ENCODE peak calls at places on chromosomes 13 and 19, in five cellular contexts. One of them, this sample, is unnamed.

GRCh38 chr13:94312511-94313191 is 166.8 kb downstream of the DCT start:
- DNase-seq in progenitor cell of endocrine pancreas: no peak
- DNase-seq in B cell: no peak
- DNase-seq in uterus: no peak
- DNase-seq in AG04450: no peak
- DNase-seq in this sample: no peak

GRCh38 chr19:17076539-17076919 is 952 bp downstream of the MYO9B start:
- DNase-seq in progenitor cell of endocrine pancreas: no peak
- DNase-seq in B cell: no peak
- DNase-seq in uterus: no peak
- DNase-seq in AG04450: no peak
- DNase-seq in this sample: no peak

GRCh38 chr13:45205124-45205523 is 4.3 kb upstream of the KCTD4 start:
- DNase-seq in progenitor cell of endocrine pancreas: no peak
- DNase-seq in B cell: no peak
- DNase-seq in uterus: no peak
- DNase-seq in AG04450: no peak
- DNase-seq in this sample: no peak

GRCh38 chr13:110307697-110308376 is 753 bp downstream of the COL4A2 start:
- DNase-seq in progenitor cell of endocrine pancreas: no peak
- DNase-seq in B cell: no peak
- DNase-seq in uterus: no peak
- DNase-seq in AG04450: no peak
- DNase-seq in this sample: no peak

GRCh38 chr19:13998426-13998825 is 7.7 kb downstream of the RFX1 start:
- DNase-seq in progenitor cell of endocrine pancreas: no peak
- DNase-seq in B cell: no peak
- DNase-seq in uterus: no peak
- DNase-seq in AG04450: no peak
- DNase-seq in this sample: no peak

GRCh38 chr13:51175639-51176038 is 46.6 kb upstream of the FAM124A start:
- DNase-seq in progenitor cell of endocrine pancreas: no peak
- DNase-seq in B cell: no peak
- DNase-seq in uterus: no peak
- DNase-seq in AG04450: no peak
- DNase-seq in this sample: no peak

GRCh38 chr19:48714759-48715261 is 4.7 kb downstream of the MAMSTR start:
- DNase-seq in progenitor cell of endocrine pancreas: no peak
- DNase-seq in B cell: no peak
- DNase-seq in uterus: no peak
- DNase-seq in AG04450: no peak
- DNase-seq in this sample: no peak

GRCh38 chr13:21219044-21219381 is 42.6 kb downstream of the MRPL57 start:
- DNase-seq in progenitor cell of endocrine pancreas: no peak
- DNase-seq in B cell: no peak
- DNase-seq in uterus: no peak
- DNase-seq in AG04450: no peak
- DNase-seq in this sample: no peak

GRCh38 chr19:12801466-12802266 is at the start of the genes PRDX2 and THSD8:
- DNase-seq in progenitor cell of endocrine pancreas: peak
- DNase-seq in B cell: peak
- DNase-seq in uterus: peak
- DNase-seq in AG04450: no peak
- DNase-seq in this sample: peak

GRCh38 chr13:88031980-88032562 is 360.9 kb downstream of the SLITRK5 start:
- DNase-seq in progenitor cell of endocrine pancreas: no peak
- DNase-seq in B cell: no peak
- DNase-seq in uterus: no peak
- DNase-seq in AG04450: no peak
- DNase-seq in this sample: no peak

GRCh38 chr13:25881136-25881926 is 170.5 kb downstream of the SHISA2 start:
- DNase-seq in progenitor cell of endocrine pancreas: no peak
- DNase-seq in B cell: no peak
- DNase-seq in uterus: no peak
- DNase-seq in AG04450: no peak
- DNase-seq in this sample: no peak

GRCh38 chr13:25885418-25885817 is 166.4 kb downstream of the SHISA2 start:
- DNase-seq in progenitor cell of endocrine pancreas: no peak
- DNase-seq in B cell: no peak
- DNase-seq in uterus: no peak
- DNase-seq in AG04450: no peak
- DNase-seq in this sample: no peak

GRCh38 chr13:25879466-25879865 is 172.3 kb downstream of the SHISA2 start:
- DNase-seq in progenitor cell of endocrine pancreas: no peak
- DNase-seq in B cell: no peak
- DNase-seq in uterus: no peak
- DNase-seq in AG04450: no peak
- DNase-seq in this sample: no peak

GRCh38 chr13:25881946-25882574 is 169.8 kb downstream of the SHISA2 start:
- DNase-seq in progenitor cell of endocrine pancreas: peak
- DNase-seq in B cell: no peak
- DNase-seq in uterus: no peak
- DNase-seq in AG04450: no peak
- DNase-seq in this sample: peak

GRCh38 chr13:25882732-25883357 is 169.0 kb downstream of the SHISA2 start:
- DNase-seq in progenitor cell of endocrine pancreas: no peak
- DNase-seq in B cell: no peak
- DNase-seq in uterus: no peak
- DNase-seq in AG04450: no peak
- DNase-seq in this sample: no peak
- TF ChIP-seq CTCF in progenitor cell of endocrine pancreas: no peak
- TF ChIP-seq CTCF in B cell: no peak
- TF ChIP-seq CTCF in uterus: no peak
- TF ChIP-seq CTCF in AG04450: no peak
- TF ChIP-seq CTCF in this sample: no peak

GRCh38 chr19:3970313-3970807 is 539 bp downstream of the DAPK3 start:
- DNase-seq in progenitor cell of endocrine pancreas: peak
- DNase-seq in B cell: no peak
- DNase-seq in uterus: no peak
- DNase-seq in AG04450: no peak
- DNase-seq in this sample: no peak

GRCh38 chr19:3966051-3967017 is 4.6 kb downstream of the DAPK3 start:
- DNase-seq in progenitor cell of endocrine pancreas: no peak
- DNase-seq in B cell: no peak
- DNase-seq in uterus: no peak
- DNase-seq in AG04450: no peak
- DNase-seq in this sample: no peak

GRCh38 chr19:3970808-3971598 is at the start of gene DAPK3:
- DNase-seq in progenitor cell of endocrine pancreas: peak
- DNase-seq in B cell: peak
- DNase-seq in uterus: peak
- DNase-seq in AG04450: peak
- DNase-seq in this sample: peak

GRCh38 chr19:3968556-3969434 is 2.1 kb downstream of the DAPK3 start:
- DNase-seq in progenitor cell of endocrine pancreas: peak
- DNase-seq in B cell: no peak
- DNase-seq in uterus: peak
- DNase-seq in AG04450: peak
- DNase-seq in this sample: no peak

DNA sequence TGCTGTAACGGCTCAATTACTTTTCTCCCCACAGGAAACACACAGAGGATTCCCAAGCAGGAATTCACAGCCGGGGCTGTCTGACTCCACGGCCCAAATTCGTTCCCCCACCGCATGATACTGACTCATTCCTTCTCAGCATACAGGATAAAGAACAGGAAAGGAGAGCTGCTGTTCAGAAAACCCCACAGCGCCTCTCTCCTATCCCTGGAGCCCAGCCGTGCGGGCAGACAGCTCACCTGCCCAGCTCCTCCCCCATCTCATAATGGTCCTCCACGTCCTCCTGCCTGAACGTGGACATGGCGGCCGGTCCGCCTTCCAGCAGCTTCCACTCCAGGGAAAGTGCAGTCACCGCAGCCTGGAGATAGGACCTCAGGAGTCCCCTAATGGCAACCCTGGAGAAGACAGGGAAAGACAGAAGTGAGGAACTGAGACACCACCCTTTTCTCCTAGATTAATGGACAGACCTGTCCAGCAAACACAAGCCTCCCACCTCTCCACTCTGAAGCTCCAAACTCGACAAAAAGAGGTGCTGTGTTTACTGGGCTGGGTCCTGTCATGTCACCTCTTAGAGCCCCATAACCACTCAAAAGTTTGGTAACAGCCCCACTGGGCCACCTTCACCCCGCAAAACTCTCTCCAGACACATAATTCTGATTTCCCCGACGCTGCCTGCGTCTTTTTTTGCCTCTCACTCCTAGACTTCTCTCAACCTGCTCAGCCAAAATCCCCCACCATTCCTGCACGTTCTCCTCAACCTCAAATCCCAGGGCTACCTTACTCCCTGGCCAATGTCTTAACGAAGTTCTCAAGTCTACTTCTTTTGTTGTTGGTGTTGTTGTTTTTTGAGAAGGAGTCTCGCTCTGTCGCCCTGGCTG is 1.2 kb downstream of the DAPK3 start:
- DNase-seq in progenitor cell of endocrine pancreas: peak
- DNase-seq in B cell: no peak
- DNase-seq in uterus: no peak
- DNase-seq in AG04450: peak
- DNase-seq in this sample: no peak
- TF ChIP-seq CTCF in progenitor cell of endocrine pancreas: peak
- TF ChIP-seq CTCF in B cell: no peak
- TF ChIP-seq CTCF in uterus: no peak
- TF ChIP-seq CTCF in AG04450: peak
- TF ChIP-seq CTCF in this sample: no peak

GRCh38 chr19:32392946-32393345 is 12.6 kb upstream of the DPY19L3 start:
- DNase-seq in progenitor cell of endocrine pancreas: no peak
- DNase-seq in B cell: no peak
- DNase-seq in uterus: no peak
- DNase-seq in AG04450: no peak
- DNase-seq in this sample: no peak

GRCh38 chr19:32392142-32392541 is 13.4 kb upstream of the DPY19L3 start:
- DNase-seq in progenitor cell of endocrine pancreas: no peak
- DNase-seq in B cell: no peak
- DNase-seq in uterus: no peak
- DNase-seq in AG04450: no peak
- DNase-seq in this sample: no peak

GRCh38 chr19:32388393-32388724 is 17.2 kb upstream of the DPY19L3 start:
- DNase-seq in progenitor cell of endocrine pancreas: no peak
- DNase-seq in B cell: no peak
- DNase-seq in uterus: no peak
- DNase-seq in AG04450: no peak
- DNase-seq in this sample: no peak

DNA sequence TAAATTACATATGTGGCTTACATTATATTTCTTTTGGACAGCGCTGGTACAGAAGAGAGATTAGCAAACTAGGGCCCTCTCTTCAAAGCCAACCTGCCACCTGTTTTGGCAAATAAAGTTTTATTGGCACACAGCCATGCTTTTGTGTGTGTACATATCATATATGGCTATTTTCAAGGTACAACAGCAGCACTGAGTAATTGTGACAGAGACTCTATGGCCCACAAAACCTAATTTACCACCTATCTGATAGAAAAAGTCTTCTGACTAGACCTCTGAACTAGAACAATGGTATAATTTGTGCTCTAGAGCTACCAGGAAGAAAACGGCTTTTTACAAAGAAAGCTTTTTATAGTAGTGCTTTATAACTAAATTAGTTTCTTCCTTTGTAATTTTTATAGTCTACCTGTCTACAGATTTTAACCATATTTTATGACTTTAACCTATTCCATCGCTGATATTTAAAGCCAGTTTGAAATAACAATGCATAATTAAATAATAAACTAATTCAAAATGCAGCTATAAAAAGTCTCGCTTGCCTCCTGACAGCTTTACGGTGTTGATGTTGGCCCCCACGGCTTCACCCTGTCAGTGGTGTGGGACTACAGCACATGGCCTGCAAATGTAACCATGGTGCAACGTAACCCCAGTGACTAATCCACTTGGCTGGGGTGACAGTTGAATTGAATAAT is 17.7 kb upstream of the DPY19L3 start:
- DNase-seq in progenitor cell of endocrine pancreas: no peak
- DNase-seq in B cell: no peak
- DNase-seq in uterus: peak
- DNase-seq in AG04450: no peak
- DNase-seq in this sample: no peak
- TF ChIP-seq CTCF in progenitor cell of endocrine pancreas: no peak
- TF ChIP-seq CTCF in B cell: no peak
- TF ChIP-seq CTCF in uterus: no peak
- TF ChIP-seq CTCF in AG04450: no peak
- TF ChIP-seq CTCF in this sample: no peak

DNA sequence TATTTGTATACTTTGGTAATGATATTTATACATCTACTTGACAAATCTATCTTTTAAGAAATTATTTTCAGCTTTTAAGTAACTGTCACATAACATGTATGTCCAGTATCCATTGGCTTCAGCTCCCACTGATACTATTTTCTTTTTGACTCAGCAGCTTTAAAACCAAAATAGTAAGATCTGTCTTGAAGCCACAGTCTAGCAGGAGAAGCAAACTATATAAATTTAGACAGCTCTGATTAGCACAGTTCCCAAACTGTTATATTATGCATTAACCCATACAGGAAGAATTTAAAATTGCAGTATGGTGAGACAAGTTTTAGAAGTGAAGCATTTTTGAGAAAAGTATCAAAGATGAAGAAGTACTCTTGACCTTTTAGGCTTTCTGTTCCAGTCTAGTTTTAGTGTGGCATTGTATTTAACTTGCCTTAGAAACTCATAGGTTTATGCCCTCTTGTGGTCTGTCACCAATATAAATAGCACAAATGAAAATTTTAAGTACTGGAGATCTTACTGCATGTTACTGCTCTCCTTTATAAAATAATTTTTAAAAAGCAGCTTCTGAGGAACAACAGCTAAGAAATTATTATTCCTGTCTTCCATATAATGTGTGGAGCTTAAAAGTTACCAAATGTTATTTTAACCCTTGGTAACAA is 24.7 kb downstream of the URI1 start:
- DNase-seq in progenitor cell of endocrine pancreas: no peak
- DNase-seq in B cell: no peak
- DNase-seq in uterus: no peak
- DNase-seq in AG04450: no peak
- DNase-seq in this sample: no peak
- TF ChIP-seq CTCF in progenitor cell of endocrine pancreas: peak
- TF ChIP-seq CTCF in B cell: peak
- TF ChIP-seq CTCF in uterus: no peak
- TF ChIP-seq CTCF in AG04450: peak
- TF ChIP-seq CTCF in this sample: peak

GRCh38 chr19:55549500-55550320 is 4.4 kb upstream of the SBK3 start:
- DNase-seq in progenitor cell of endocrine pancreas: no peak
- DNase-seq in B cell: no peak
- DNase-seq in uterus: no peak
- DNase-seq in AG04450: peak
- DNase-seq in this sample: no peak
- TF ChIP-seq CTCF in progenitor cell of endocrine pancreas: no peak
- TF ChIP-seq CTCF in B cell: no peak
- TF ChIP-seq CTCF in uterus: no peak
- TF ChIP-seq CTCF in AG04450: no peak
- TF ChIP-seq CTCF in this sample: no peak

GRCh38 chr19:41619018-41619571 is 7.8 kb downstream of the CEACAM4 start:
- DNase-seq in progenitor cell of endocrine pancreas: no peak
- DNase-seq in B cell: no peak
- DNase-seq in uterus: no peak
- DNase-seq in AG04450: no peak
- DNase-seq in this sample: no peak

GRCh38 chr19:41620171-41620570 is 6.7 kb downstream of the CEACAM4 start:
- DNase-seq in progenitor cell of endocrine pancreas: no peak
- DNase-seq in B cell: no peak
- DNase-seq in uterus: no peak
- DNase-seq in AG04450: no peak
- DNase-seq in this sample: no peak

GRCh38 chr19:41615207-41615606 is 11.7 kb downstream of the CEACAM4 start:
- DNase-seq in progenitor cell of endocrine pancreas: no peak
- DNase-seq in B cell: no peak
- DNase-seq in uterus: no peak
- DNase-seq in AG04450: no peak
- DNase-seq in this sample: no peak

GRCh38 chr19:41617941-41618730 is 8.7 kb downstream of the CEACAM4 start:
- DNase-seq in progenitor cell of endocrine pancreas: no peak
- DNase-seq in B cell: no peak
- DNase-seq in uterus: no peak
- DNase-seq in AG04450: no peak
- DNase-seq in this sample: no peak

GRCh38 chr19:41616785-41617621 is 9.9 kb downstream of the CEACAM4 start:
- DNase-seq in progenitor cell of endocrine pancreas: no peak
- DNase-seq in B cell: no peak
- DNase-seq in uterus: no peak
- DNase-seq in AG04450: no peak
- DNase-seq in this sample: no peak
- TF ChIP-seq CTCF in progenitor cell of endocrine pancreas: no peak
- TF ChIP-seq CTCF in B cell: no peak
- TF ChIP-seq CTCF in uterus: no peak
- TF ChIP-seq CTCF in AG04450: no peak
- TF ChIP-seq CTCF in this sample: no peak

This sample was measured in D721Med.